ENCODE peak calls at places on chromosomes 16 and 17, in six cellular contexts. One of them, this sample, is unnamed.

GRCh38 chr17:197352-197751 is 15.9 kb upstream of the DOC2B start:
- DNase-seq in EL: no peak
- DNase-seq in activated T-helper 9 cell treated with anti-CD3 and anti-CD28 coated beads, Interleukin-2, amount 50 U/mL, for 16 hours: no peak
- DNase-seq in NCI-H1694: no peak
- DNase-seq in neural crest cell: no peak
- DNase-seq in iPS-NIHi11: no peak
- DNase-seq in this sample: no peak

GRCh38 chr16:75304521-75305363 is 53.3 kb upstream of the BCAR1 start:
- DNase-seq in NCI-H1694: peak
- DNase-seq in iPS-NIHi11: no peak
- DNase-seq in activated T-helper 9 cell treated with anti-CD3 and anti-CD28 coated beads, Interleukin-2, amount 50 U/mL, for 16 hours: no peak
- DNase-seq in neural crest cell: no peak
- DNase-seq in EL: peak
- DNase-seq in this sample: peak

GRCh38 chr16:88440111-88440510 is 13.0 kb upstream of the ZFPM1 start:
- DNase-seq in iPS-NIHi11: no peak
- DNase-seq in NCI-H1694: no peak
- DNase-seq in activated T-helper 9 cell treated with anti-CD3 and anti-CD28 coated beads, Interleukin-2, amount 50 U/mL, for 16 hours: no peak
- DNase-seq in neural crest cell: no peak
- DNase-seq in EL: no peak
- DNase-seq in this sample: no peak

GRCh38 chr16:75011634-75012307 is 12.9 kb downstream of the ZNRF1 start:
- DNase-seq in neural crest cell: no peak
- DNase-seq in iPS-NIHi11: no peak
- DNase-seq in NCI-H1694: no peak
- DNase-seq in EL: peak
- DNase-seq in activated T-helper 9 cell treated with anti-CD3 and anti-CD28 coated beads, Interleukin-2, amount 50 U/mL, for 16 hours: peak
- DNase-seq in this sample: no peak

GRCh38 chr17:17044846-17045561 is 2.7 kb downstream of the MPRIP start:
- DNase-seq in activated T-helper 9 cell treated with anti-CD3 and anti-CD28 coated beads, Interleukin-2, amount 50 U/mL, for 16 hours: no peak
- DNase-seq in EL: peak
- DNase-seq in NCI-H1694: no peak
- DNase-seq in neural crest cell: no peak
- DNase-seq in iPS-NIHi11: no peak
- DNase-seq in this sample: peak

GRCh38 chr16:68400924-68401460 is 47.3 kb downstream of the SMPD3 start:
- DNase-seq in activated T-helper 9 cell treated with anti-CD3 and anti-CD28 coated beads, Interleukin-2, amount 50 U/mL, for 16 hours: no peak
- DNase-seq in NCI-H1694: no peak
- DNase-seq in iPS-NIHi11: no peak
- DNase-seq in neural crest cell: no peak
- DNase-seq in EL: no peak
- DNase-seq in this sample: no peak

GRCh38 chr16:57899771-57900661 is 70.9 kb downstream of the CNGB1 start:
- DNase-seq in activated T-helper 9 cell treated with anti-CD3 and anti-CD28 coated beads, Interleukin-2, amount 50 U/mL, for 16 hours: peak
- DNase-seq in NCI-H1694: peak
- DNase-seq in iPS-NIHi11: peak
- DNase-seq in neural crest cell: peak
- DNase-seq in EL: peak
- DNase-seq in this sample: peak

GRCh38 chr17:36647598-36647997 is 46.2 kb downstream of the MRM1 start:
- DNase-seq in EL: no peak
- DNase-seq in neural crest cell: no peak
- DNase-seq in iPS-NIHi11: peak
- DNase-seq in activated T-helper 9 cell treated with anti-CD3 and anti-CD28 coated beads, Interleukin-2, amount 50 U/mL, for 16 hours: no peak
- DNase-seq in NCI-H1694: no peak
- DNase-seq in this sample: no peak

GRCh38 chr16:78686601-78687000 is 587.1 kb downstream of the WWOX start:
- DNase-seq in iPS-NIHi11: no peak
- DNase-seq in EL: no peak
- DNase-seq in neural crest cell: no peak
- DNase-seq in activated T-helper 9 cell treated with anti-CD3 and anti-CD28 coated beads, Interleukin-2, amount 50 U/mL, for 16 hours: no peak
- DNase-seq in NCI-H1694: no peak
- DNase-seq in this sample: peak

GRCh38 chr17:48037036-48037881 is at the start of gene COPZ2:
- DNase-seq in neural crest cell: peak
- DNase-seq in activated T-helper 9 cell treated with anti-CD3 and anti-CD28 coated beads, Interleukin-2, amount 50 U/mL, for 16 hours: peak
- DNase-seq in EL: peak
- DNase-seq in iPS-NIHi11: peak
- DNase-seq in NCI-H1694: no peak
- DNase-seq in this sample: peak

GRCh38 chr17:79911430-79912399 is 72.5 kb upstream of the CBX4 start:
- DNase-seq in activated T-helper 9 cell treated with anti-CD3 and anti-CD28 coated beads, Interleukin-2, amount 50 U/mL, for 16 hours: no peak
- DNase-seq in neural crest cell: no peak
- DNase-seq in NCI-H1694: no peak
- DNase-seq in EL: no peak
- DNase-seq in iPS-NIHi11: no peak
- DNase-seq in this sample: no peak

GRCh38 chr17:15377608-15378007 is 36.2 kb upstream of the TEKT3 start:
- DNase-seq in EL: peak
- DNase-seq in activated T-helper 9 cell treated with anti-CD3 and anti-CD28 coated beads, Interleukin-2, amount 50 U/mL, for 16 hours: no peak
- DNase-seq in NCI-H1694: no peak
- DNase-seq in neural crest cell: peak
- DNase-seq in iPS-NIHi11: peak
- DNase-seq in this sample: peak

GRCh38 chr16:11094075-11094593 is 149.8 kb downstream of the CLEC16A start:
- DNase-seq in iPS-NIHi11: no peak
- DNase-seq in neural crest cell: no peak
- DNase-seq in NCI-H1694: no peak
- DNase-seq in activated T-helper 9 cell treated with anti-CD3 and anti-CD28 coated beads, Interleukin-2, amount 50 U/mL, for 16 hours: peak
- DNase-seq in EL: peak
- DNase-seq in this sample: peak

GRCh38 chr16:64440421-64440831 is 681.4 kb downstream of the CDH11 start:
- DNase-seq in EL: peak
- DNase-seq in activated T-helper 9 cell treated with anti-CD3 and anti-CD28 coated beads, Interleukin-2, amount 50 U/mL, for 16 hours: no peak
- DNase-seq in NCI-H1694: no peak
- DNase-seq in neural crest cell: no peak
- DNase-seq in iPS-NIHi11: no peak
- DNase-seq in this sample: no peak

GRCh38 chr17:19533718-19534561 is at the start of gene SLC47A1:
- DNase-seq in activated T-helper 9 cell treated with anti-CD3 and anti-CD28 coated beads, Interleukin-2, amount 50 U/mL, for 16 hours: no peak
- DNase-seq in NCI-H1694: no peak
- DNase-seq in neural crest cell: peak
- DNase-seq in EL: peak
- DNase-seq in iPS-NIHi11: peak
- DNase-seq in this sample: peak

GRCh38 chr17:76657505-76658386 is 14.2 kb upstream of the ST6GALNAC1 start:
- DNase-seq in EL: no peak
- DNase-seq in iPS-NIHi11: no peak
- DNase-seq in activated T-helper 9 cell treated with anti-CD3 and anti-CD28 coated beads, Interleukin-2, amount 50 U/mL, for 16 hours: no peak
- DNase-seq in NCI-H1694: no peak
- DNase-seq in neural crest cell: no peak
- DNase-seq in this sample: no peak

GRCh38 chr17:68347380-68347779 is 56.1 kb downstream of the ARSG start:
- DNase-seq in NCI-H1694: no peak
- DNase-seq in neural crest cell: no peak
- DNase-seq in activated T-helper 9 cell treated with anti-CD3 and anti-CD28 coated beads, Interleukin-2, amount 50 U/mL, for 16 hours: no peak
- DNase-seq in iPS-NIHi11: no peak
- DNase-seq in EL: no peak
- DNase-seq in this sample: no peak

GRCh38 chr17:66839616-66840015 is 4.7 kb downstream of the CACNG5 start:
- DNase-seq in activated T-helper 9 cell treated with anti-CD3 and anti-CD28 coated beads, Interleukin-2, amount 50 U/mL, for 16 hours: no peak
- DNase-seq in neural crest cell: no peak
- DNase-seq in EL: no peak
- DNase-seq in NCI-H1694: no peak
- DNase-seq in iPS-NIHi11: no peak
- DNase-seq in this sample: no peak

GRCh38 chr16:81071816-81072215 is 5.2 kb downstream of the C16orf46 start:
- DNase-seq in activated T-helper 9 cell treated with anti-CD3 and anti-CD28 coated beads, Interleukin-2, amount 50 U/mL, for 16 hours: no peak
- DNase-seq in neural crest cell: no peak
- DNase-seq in NCI-H1694: no peak
- DNase-seq in EL: peak
- DNase-seq in iPS-NIHi11: no peak
- DNase-seq in this sample: no peak

GRCh38 chr16:50613281-50613991 is 65.2 kb downstream of the NKD1 start:
- DNase-seq in NCI-H1694: no peak
- DNase-seq in EL: no peak
- DNase-seq in activated T-helper 9 cell treated with anti-CD3 and anti-CD28 coated beads, Interleukin-2, amount 50 U/mL, for 16 hours: no peak
- DNase-seq in iPS-NIHi11: no peak
- DNase-seq in neural crest cell: no peak
- DNase-seq in this sample: peak

GRCh38 chr16:80014241-80014939 is 413.9 kb upstream of the MAF start:
- DNase-seq in EL: peak
- DNase-seq in neural crest cell: no peak
- DNase-seq in activated T-helper 9 cell treated with anti-CD3 and anti-CD28 coated beads, Interleukin-2, amount 50 U/mL, for 16 hours: no peak
- DNase-seq in NCI-H1694: no peak
- DNase-seq in iPS-NIHi11: no peak
- DNase-seq in this sample: no peak

GRCh38 chr16:88086571-88087516 is 135.6 kb downstream of the BANP start:
- DNase-seq in EL: no peak
- DNase-seq in neural crest cell: no peak
- DNase-seq in NCI-H1694: no peak
- DNase-seq in iPS-NIHi11: no peak
- DNase-seq in activated T-helper 9 cell treated with anti-CD3 and anti-CD28 coated beads, Interleukin-2, amount 50 U/mL, for 16 hours: no peak
- DNase-seq in this sample: no peak

GRCh38 chr16:81318711-81319110 is 3.9 kb downstream of the GAN start:
- DNase-seq in NCI-H1694: no peak
- DNase-seq in activated T-helper 9 cell treated with anti-CD3 and anti-CD28 coated beads, Interleukin-2, amount 50 U/mL, for 16 hours: no peak
- DNase-seq in EL: peak
- DNase-seq in neural crest cell: no peak
- DNase-seq in iPS-NIHi11: no peak
- DNase-seq in this sample: no peak

GRCh38 chr17:4073983-4074830 is 68.6 kb downstream of the ZZEF1 start:
- DNase-seq in activated T-helper 9 cell treated with anti-CD3 and anti-CD28 coated beads, Interleukin-2, amount 50 U/mL, for 16 hours: no peak
- DNase-seq in iPS-NIHi11: no peak
- DNase-seq in NCI-H1694: no peak
- DNase-seq in EL: no peak
- DNase-seq in neural crest cell: no peak
- DNase-seq in this sample: no peak

GRCh38 chr17:81488276-81488860 is 24.2 kb downstream of the ACTG1 start:
- DNase-seq in EL: no peak
- DNase-seq in iPS-NIHi11: no peak
- DNase-seq in activated T-helper 9 cell treated with anti-CD3 and anti-CD28 coated beads, Interleukin-2, amount 50 U/mL, for 16 hours: no peak
- DNase-seq in NCI-H1694: no peak
- DNase-seq in neural crest cell: no peak
- DNase-seq in this sample: no peak

GRCh38 chr16:75026892-75027391 is 28.1 kb downstream of the ZNRF1 start:
- DNase-seq in activated T-helper 9 cell treated with anti-CD3 and anti-CD28 coated beads, Interleukin-2, amount 50 U/mL, for 16 hours: no peak
- DNase-seq in EL: no peak
- DNase-seq in NCI-H1694: no peak
- DNase-seq in iPS-NIHi11: no peak
- DNase-seq in neural crest cell: no peak
- DNase-seq in this sample: peak

GRCh38 chr16:66901626-66902025 is 17.1 kb downstream of the CDH16 start:
- DNase-seq in EL: no peak
- DNase-seq in iPS-NIHi11: no peak
- DNase-seq in neural crest cell: no peak
- DNase-seq in NCI-H1694: no peak
- DNase-seq in activated T-helper 9 cell treated with anti-CD3 and anti-CD28 coated beads, Interleukin-2, amount 50 U/mL, for 16 hours: no peak
- DNase-seq in this sample: no peak

GRCh38 chr17:60094754-60095153 is 16.0 kb upstream of the HEATR6 start:
- DNase-seq in EL: no peak
- DNase-seq in iPS-NIHi11: no peak
- DNase-seq in neural crest cell: no peak
- DNase-seq in NCI-H1694: no peak
- DNase-seq in activated T-helper 9 cell treated with anti-CD3 and anti-CD28 coated beads, Interleukin-2, amount 50 U/mL, for 16 hours: no peak
- DNase-seq in this sample: no peak

GRCh38 chr17:57317016-57317415 is 60.7 kb downstream of the MSI2 start:
- DNase-seq in neural crest cell: no peak
- DNase-seq in EL: no peak
- DNase-seq in NCI-H1694: no peak
- DNase-seq in iPS-NIHi11: no peak
- DNase-seq in activated T-helper 9 cell treated with anti-CD3 and anti-CD28 coated beads, Interleukin-2, amount 50 U/mL, for 16 hours: no peak
- DNase-seq in this sample: no peak

GRCh38 chr17:77684803-77685580 is 273.5 kb upstream of the TNRC6C start:
- DNase-seq in neural crest cell: no peak
- DNase-seq in NCI-H1694: no peak
- DNase-seq in activated T-helper 9 cell treated with anti-CD3 and anti-CD28 coated beads, Interleukin-2, amount 50 U/mL, for 16 hours: no peak
- DNase-seq in iPS-NIHi11: no peak
- DNase-seq in EL: no peak
- DNase-seq in this sample: no peak

GRCh38 chr17:981292-981658 is 1.7 kb upstream of the NXN start:
- DNase-seq in iPS-NIHi11: no peak
- DNase-seq in EL: no peak
- DNase-seq in NCI-H1694: no peak
- DNase-seq in activated T-helper 9 cell treated with anti-CD3 and anti-CD28 coated beads, Interleukin-2, amount 50 U/mL, for 16 hours: no peak
- DNase-seq in neural crest cell: no peak
- DNase-seq in this sample: no peak

GRCh38 chr16:85461814-85462404 is 151.2 kb upstream of the GSE1 start:
- DNase-seq in neural crest cell: peak
- DNase-seq in activated T-helper 9 cell treated with anti-CD3 and anti-CD28 coated beads, Interleukin-2, amount 50 U/mL, for 16 hours: no peak
- DNase-seq in iPS-NIHi11: peak
- DNase-seq in NCI-H1694: peak
- DNase-seq in EL: peak
- DNase-seq in this sample: peak

GRCh38 chr16:64990101-64990500 is 131.8 kb downstream of the CDH11 start:
- DNase-seq in activated T-helper 9 cell treated with anti-CD3 and anti-CD28 coated beads, Interleukin-2, amount 50 U/mL, for 16 hours: no peak
- DNase-seq in NCI-H1694: no peak
- DNase-seq in EL: no peak
- DNase-seq in iPS-NIHi11: no peak
- DNase-seq in neural crest cell: no peak
- DNase-seq in this sample: no peak

This sample was measured in cardiac muscle cell.